ENCODE peak calls at places on chromosomes 12 and 14, in seven cellular contexts. A is PC-9, T is HCT116, N is small intestine, P is foreskin fibroblast, C is body of pancreas, Q is astrocyte of the spinal cord. V is an unnamed sample.

GRCh38 chr14:50816419-50817047 is 14.4 kb downstream of the NIN start:
- DNase-seq in A (no peak), T (no peak), N (no peak), P (peak), C (no peak), Q (peak), V (no peak)

GRCh38 chr12:51393676-51394545 is 2.7 kb upstream of the GALNT6 start:
- DNase-seq in A (no peak), T (no peak), N (peak), P (peak), C (no peak), Q (peak), V (no peak)

GRCh38 chr12:70661762-70662161 is 24.5 kb upstream of the PTPRB start:
- DNase-seq in A (no peak), T (no peak), N (no peak), P (peak), C (no peak), Q (peak), V (no peak)

GRCh38 chr12:94791933-94792332 is 141.6 kb upstream of the TMCC3 start:
- DNase-seq in A (no peak), T (no peak), N (no peak), P (no peak), C (no peak), Q (no peak), V (no peak)

GRCh38 chr14:33165144-33165925 is 226.7 kb downstream of the NPAS3 start:
- DNase-seq in A (peak), T (no peak), N (peak), P (no peak), C (no peak), Q (peak), V (no peak)

GRCh38 chr12:100656806-100657205 is 83.3 kb downstream of the GAS2L3 start:
- DNase-seq in A (no peak), T (no peak), N (no peak), P (no peak), C (no peak), Q (no peak), V (no peak)

GRCh38 chr14:75342762-75343599 is 64.4 kb downstream of the FOS start:
- DNase-seq in A (no peak), T (no peak), N (no peak), P (no peak), C (no peak), Q (no peak), V (no peak)

GRCh38 chr12:113103756-113104450 is 31.7 kb downstream of the RASAL1 start:
- DNase-seq in A (no peak), T (no peak), N (peak), P (no peak), C (peak), Q (no peak), V (no peak)

GRCh38 chr12:67827820-67828383 is 161.3 kb upstream of the IFNG-AS1 start:
- DNase-seq in A (peak), T (peak), N (peak), P (peak), C (no peak), Q (peak), V (no peak)

GRCh38 chr14:102668291-102668873 is 75.9 kb downstream of the RCOR1 start:
- DNase-seq in A (no peak), T (no peak), N (no peak), P (no peak), C (no peak), Q (no peak), V (no peak)

GRCh38 chr14:99393059-99393655 is 87.5 kb downstream of the SETD3 start:
- DNase-seq in A (no peak), T (peak), N (peak), P (no peak), C (peak), Q (no peak), V (peak)

GRCh38 chr14:100673085-100673806 is 53.4 kb upstream of the DLK1 start:
- DNase-seq in A (no peak), T (no peak), N (peak), P (no peak), C (peak), Q (no peak), V (peak)

GRCh38 chr12:122646568-122647220 is 56.5 kb downstream of the HCAR2 start:
- DNase-seq in A (no peak), T (no peak), N (no peak), P (peak), C (no peak), Q (peak), V (no peak)

GRCh38 chr14:29536886-29537511 is 390.6 kb downstream of the PRKD1 start:
- DNase-seq in A (no peak), T (no peak), N (no peak), P (peak), C (no peak), Q (peak), V (no peak)

GRCh38 chr12:13390921-13391320 is 194.4 kb downstream of the EMP1 start:
- DNase-seq in A (no peak), T (no peak), N (no peak), P (no peak), C (no peak), Q (no peak), V (no peak)

GRCh38 chr12:79778802-79779201 is 88.0 kb upstream of the PAWR start:
- DNase-seq in A (no peak), T (no peak), N (no peak), P (no peak), C (no peak), Q (no peak), V (no peak)

GRCh38 chr12:93741741-93742085 is 64.5 kb downstream of the CRADD start:
- DNase-seq in A (no peak), T (no peak), N (peak), P (no peak), C (no peak), Q (no peak), V (no peak)

GRCh38 chr12:45425426-45425825 is 209.5 kb downstream of the ANO6 start:
- DNase-seq in A (no peak), T (no peak), N (no peak), P (peak), C (no peak), Q (peak), V (no peak)

GRCh38 chr12:120688527-120689071 is 1.6 kb downstream of the MLEC start:
- DNase-seq in A (no peak), T (no peak), N (peak), P (peak), C (no peak), Q (peak), V (no peak)

GRCh38 chr12:21526053-21526452 is at the start of gene SPX:
- DNase-seq in A (peak), T (no peak), N (no peak), P (peak), C (no peak), Q (no peak), V (no peak)

GRCh38 chr14:100417466-100417865 is 94.3 kb downstream of the SLC25A47 start:
- DNase-seq in A (peak), T (peak), N (peak), P (peak), C (peak), Q (peak), V (peak)

GRCh38 chr14:36553650-36554260 is 28.7 kb downstream of the NKX2-8 start:
- DNase-seq in A (peak), T (peak), N (peak), P (peak), C (peak), Q (peak), V (peak)

GRCh38 chr12:120358412-120359158 is 10.4 kb downstream of the MSI1 start:
- DNase-seq in A (no peak), T (no peak), N (no peak), P (no peak), C (no peak), Q (no peak), V (peak)

GRCh38 chr14:32366256-32366655 is 37.2 kb downstream of the AKAP6 start:
- DNase-seq in A (no peak), T (no peak), N (no peak), P (peak), C (no peak), Q (peak), V (peak)

DNA sequence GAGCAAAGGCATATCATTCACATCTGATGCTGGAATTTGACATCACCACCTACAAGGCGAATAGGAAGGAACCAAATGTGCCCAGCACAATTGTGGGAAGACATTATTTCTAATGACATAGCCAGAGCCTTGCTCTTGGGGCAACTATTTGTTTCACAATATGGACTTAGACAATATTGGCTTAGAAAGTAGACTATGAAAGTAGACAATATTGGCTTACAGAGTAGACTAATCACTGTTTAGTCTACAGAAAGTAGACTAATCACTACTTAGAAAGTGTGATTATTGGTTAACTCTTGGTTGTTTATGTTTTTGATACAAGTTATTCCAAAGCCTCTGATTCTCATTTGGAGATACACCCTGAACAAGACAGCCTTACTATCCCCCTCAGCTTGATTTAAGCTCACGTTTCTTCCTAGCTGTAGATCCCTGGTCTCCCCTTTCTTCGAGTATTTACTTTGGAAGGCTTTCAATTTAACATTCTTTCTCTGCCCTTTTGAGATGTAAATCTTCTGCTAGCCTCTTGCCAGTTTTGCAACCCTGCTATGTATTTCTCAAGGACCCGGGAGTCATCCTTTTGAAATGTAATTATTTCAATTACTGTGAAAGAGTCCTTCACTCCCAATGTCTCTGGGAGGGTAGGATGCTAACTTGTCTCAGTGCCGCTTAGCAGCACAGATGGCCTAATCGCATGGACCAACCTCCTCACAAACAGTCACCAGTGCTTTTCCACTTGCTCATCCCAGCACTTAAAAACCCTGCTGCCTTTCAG is 843.2 kb downstream of the GALC start:
- DNase-seq in A (no peak), T (no peak), N (no peak), P (peak), C (no peak), Q (peak), V (no peak)
- H3K4me3 ChIP-seq in A (no peak), T (no peak), N (no peak), P (no peak), C (no peak), Q (no peak), V (no peak)

GRCh38 chr12:107486140-107486892 is 199.3 kb upstream of the PWP1 start:
- DNase-seq in A (no peak), T (no peak), N (no peak), P (no peak), C (no peak), Q (no peak), V (no peak)
- H3K4me3 ChIP-seq in A (no peak), T (no peak), N (no peak), P (no peak), C (no peak), Q (no peak), V (no peak)

GRCh38 chr12:130162771-130163460 is 652 bp downstream of the FZD10 start:
- DNase-seq in A (no peak), T (no peak), N (no peak), P (no peak), C (no peak), Q (no peak), V (no peak)
- H3K4me3 ChIP-seq in A (no peak), T (no peak), N (no peak), P (no peak), C (no peak), Q (no peak), V (peak)

DNA sequence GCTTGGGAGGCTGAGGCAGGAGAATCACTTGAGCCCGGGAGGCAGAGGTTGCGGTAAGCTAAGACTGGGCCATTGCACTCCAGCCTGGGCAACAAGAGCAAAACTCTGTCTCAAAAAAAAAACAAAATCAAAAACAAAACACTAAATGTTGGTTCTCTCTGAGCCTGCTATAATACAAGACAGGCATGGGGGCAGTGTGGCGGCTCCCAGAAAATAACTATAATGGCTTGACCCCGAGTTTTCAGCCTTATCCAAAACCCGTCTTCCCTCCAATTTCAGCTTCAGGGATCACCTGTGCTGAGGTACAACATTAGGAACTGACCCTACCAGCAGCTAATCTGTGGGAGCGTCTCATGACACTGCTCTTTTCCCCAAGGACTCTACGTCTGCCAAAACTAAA is 862 bp downstream of the SLC7A7 start:
- DNase-seq in A (no peak), T (no peak), N (no peak), P (no peak), C (no peak), Q (no peak), V (no peak)
- H3K4me3 ChIP-seq in A (no peak), T (no peak), N (no peak), P (no peak), C (no peak), Q (no peak), V (no peak)

GRCh38 chr14:61706096-61706690 is 10.9 kb downstream of the HIF1A start:
- DNase-seq in A (no peak), T (no peak), N (no peak), P (no peak), C (no peak), Q (peak), V (no peak)

GRCh38 chr14:61704554-61704953 is 9.2 kb downstream of the HIF1A start:
- DNase-seq in A (no peak), T (no peak), N (no peak), P (no peak), C (no peak), Q (peak), V (no peak)

GRCh38 chr14:61701946-61702345 is 6.6 kb downstream of the HIF1A start:
- DNase-seq in A (no peak), T (no peak), N (no peak), P (no peak), C (no peak), Q (peak), V (no peak)

GRCh38 chr14:61703342-61704129 is 8.2 kb downstream of the HIF1A start:
- DNase-seq in A (no peak), T (no peak), N (no peak), P (no peak), C (no peak), Q (peak), V (no peak)

GRCh38 chr14:61705017-61705416 is 9.7 kb downstream of the HIF1A start:
- DNase-seq in A (no peak), T (no peak), N (no peak), P (no peak), C (no peak), Q (peak), V (no peak)
- H3K4me3 ChIP-seq in A (peak), T (no peak), N (no peak), P (no peak), C (no peak), Q (no peak), V (no peak)

V was measured in WERI-Rb-1.